ENCODE peak calls at places on chromosomes 7 and 10, in seven cellular contexts. Z is transverse colon, K is GM12865, R is pancreas, O is cardiac fibroblast, B is dorsolateral prefrontal cortex, S is epithelial cell of esophagus. M is an unnamed sample.

GRCh38 chr7:108066486-108066885 is 63.5 kb upstream of the LAMB1 start:
- DNase-seq in Z (no peak), B (no peak), O (peak; percentile 29), K (no peak), R (no peak), S (peak; percentile 88), M (no peak)

GRCh38 chr10:103451871-103452713 is at the start of gene CALHM2:
- DNase-seq in O (peak; percentile 50), R (peak; percentile 83), S (peak; percentile 54), B (peak; percentile 76), Z (peak; percentile 67), K (peak; percentile 67), M (no peak)

GRCh38 chr10:69696073-69696731 is 66.2 kb downstream of the FAM241B start:
- DNase-seq in R (no peak), B (no peak), O (peak; percentile 94), S (peak; percentile 84), K (no peak), Z (no peak), M (peak; percentile 78)

GRCh38 chr7:159015081-159015893 is 129.4 kb downstream of the VIPR2 start:
- DNase-seq in K (no peak), S (no peak), R (peak; percentile 36), B (no peak), O (no peak), Z (peak; percentile 45), M (no peak)

GRCh38 chr7:123712619-123713018 is 36.2 kb downstream of the WASL start:
- DNase-seq in Z (no peak), K (no peak), O (peak; percentile 69), R (no peak), S (no peak), B (no peak), M (peak; percentile 66)

GRCh38 chr10:74156919-74157289 is 5.9 kb downstream of the ADK start:
- DNase-seq in K (peak; percentile 64), Z (peak; percentile 30), S (no peak), O (peak; percentile 22), R (no peak), B (no peak), M (peak; percentile 35)

GRCh38 chr7:29434405-29434804 is 129.2 kb upstream of the PRR15 start:
- DNase-seq in B (no peak), S (no peak), R (no peak), Z (no peak), O (no peak), K (no peak), M (no peak)

GRCh38 chr7:138663741-138664710 is 37.1 kb downstream of the SVOPL start:
- DNase-seq in B (no peak), O (peak; percentile 8), K (no peak), S (peak; percentile 27), Z (peak; percentile 25), R (peak; percentile 58), M (no peak)

GRCh38 chr10:552679-553078 is 136.8 kb downstream of the DIP2C start:
- DNase-seq in R (no peak), Z (no peak), K (no peak), S (no peak), O (no peak), B (no peak), M (no peak)

GRCh38 chr7:87831127-87831526 is 45.0 kb downstream of the SLC25A40 start:
- DNase-seq in O (no peak), R (no peak), Z (no peak), B (no peak), K (no peak), S (no peak), M (no peak)

GRCh38 chr10:124535731-124536495 is 74.3 kb downstream of the LHPP start:
- DNase-seq in S (no peak), R (no peak), K (no peak), B (no peak), Z (no peak), O (no peak), M (no peak)

GRCh38 chr7:105141068-105141467 is 127.1 kb downstream of the KMT2E start:
- DNase-seq in Z (no peak), K (peak; percentile 25), O (peak; percentile 64), B (no peak), R (no peak), S (peak; percentile 40), M (peak; percentile 27)

GRCh38 chr10:7337431-7338171 is 73.2 kb downstream of the SFMBT2 start:
- DNase-seq in B (no peak), O (no peak), Z (no peak), K (peak; percentile 43), R (no peak), S (no peak), M (no peak)

GRCh38 chr7:12244129-12244528 is 33.0 kb downstream of the TMEM106B start:
- DNase-seq in B (no peak), R (peak; percentile 55), Z (peak; percentile 34), S (peak; percentile 31), O (peak; percentile 54), K (peak; percentile 16), M (no peak)

GRCh38 chr7:149459540-149460433 is 1.1 kb downstream of the ZNF777 start:
- DNase-seq in B (no peak), Z (no peak), O (peak; percentile 12), R (peak; percentile 63), K (peak; percentile 48), S (peak; percentile 14), M (no peak)

GRCh38 chr7:130970196-130970595 is 236.2 kb upstream of the KLF14 start:
- DNase-seq in O (no peak), Z (no peak), S (no peak), K (no peak), R (no peak), B (no peak), M (no peak)

GRCh38 chr7:21300692-21301091 is 127.2 kb upstream of the SP4 start:
- DNase-seq in Z (no peak), K (peak; percentile 19), R (no peak), S (no peak), O (no peak), B (no peak), M (no peak)

GRCh38 chr10:114045071-114045737 is 1.5 kb downstream of the ADRB1 start:
- DNase-seq in O (no peak), S (peak; percentile 36), Z (peak; percentile 23), R (peak; percentile 85), K (peak; percentile 38), B (no peak), M (no peak)

GRCh38 chr10:113415246-113415645 is 137.6 kb upstream of the HABP2 start:
- DNase-seq in K (no peak), Z (no peak), O (no peak), S (peak; percentile 54), R (no peak), B (no peak), M (no peak)

GRCh38 chr7:64562246-64562620 is 638 bp downstream of the ZNF680 start:
- DNase-seq in Z (no peak), S (no peak), K (no peak), R (no peak), B (no peak), O (peak; percentile 29), M (no peak)

GRCh38 chr7:64557601-64558322 is 5.1 kb downstream of the ZNF680 start:
- DNase-seq in B (no peak), Z (no peak), K (no peak), S (no peak), O (no peak), R (no peak), M (no peak)

GRCh38 chr7:64559206-64559605 is 3.7 kb downstream of the ZNF680 start:
- DNase-seq in O (peak; percentile 75), Z (no peak), S (peak; percentile 30), B (peak; percentile 56), R (no peak), K (no peak), M (no peak)

GRCh38 chr7:64558323-64558705 is 4.6 kb downstream of the ZNF680 start:
- DNase-seq in S (no peak), Z (no peak), R (no peak), B (no peak), K (no peak), O (no peak), M (no peak)

GRCh38 chr7:64558781-64559180 is 4.1 kb downstream of the ZNF680 start:
- DNase-seq in S (no peak), B (no peak), R (no peak), O (peak; percentile 45), K (no peak), Z (no peak), M (no peak)
- H3K4me3 ChIP-seq in S (no peak overlapping the region), B (no peak overlapping the region), R (no peak overlapping the region), O (no peak overlapping the region), K (no peak overlapping the region), Z (no peak overlapping the region), M (no peak overlapping the region)

GRCh38 chr10:95559466-95559865 is 1.7 kb downstream of the SORBS1 start:
- DNase-seq in B (no peak), R (no peak), S (no peak), Z (no peak), K (no peak), O (no peak), M (no peak)
- H3K4me3 ChIP-seq in B (peak overlapping the region; percentile 97), R (no peak overlapping the region), S (no peak overlapping the region), Z (peak overlapping the region; percentile 61), K (no peak overlapping the region), O (no peak overlapping the region), M (peak overlapping the region; percentile 19)

DNA sequence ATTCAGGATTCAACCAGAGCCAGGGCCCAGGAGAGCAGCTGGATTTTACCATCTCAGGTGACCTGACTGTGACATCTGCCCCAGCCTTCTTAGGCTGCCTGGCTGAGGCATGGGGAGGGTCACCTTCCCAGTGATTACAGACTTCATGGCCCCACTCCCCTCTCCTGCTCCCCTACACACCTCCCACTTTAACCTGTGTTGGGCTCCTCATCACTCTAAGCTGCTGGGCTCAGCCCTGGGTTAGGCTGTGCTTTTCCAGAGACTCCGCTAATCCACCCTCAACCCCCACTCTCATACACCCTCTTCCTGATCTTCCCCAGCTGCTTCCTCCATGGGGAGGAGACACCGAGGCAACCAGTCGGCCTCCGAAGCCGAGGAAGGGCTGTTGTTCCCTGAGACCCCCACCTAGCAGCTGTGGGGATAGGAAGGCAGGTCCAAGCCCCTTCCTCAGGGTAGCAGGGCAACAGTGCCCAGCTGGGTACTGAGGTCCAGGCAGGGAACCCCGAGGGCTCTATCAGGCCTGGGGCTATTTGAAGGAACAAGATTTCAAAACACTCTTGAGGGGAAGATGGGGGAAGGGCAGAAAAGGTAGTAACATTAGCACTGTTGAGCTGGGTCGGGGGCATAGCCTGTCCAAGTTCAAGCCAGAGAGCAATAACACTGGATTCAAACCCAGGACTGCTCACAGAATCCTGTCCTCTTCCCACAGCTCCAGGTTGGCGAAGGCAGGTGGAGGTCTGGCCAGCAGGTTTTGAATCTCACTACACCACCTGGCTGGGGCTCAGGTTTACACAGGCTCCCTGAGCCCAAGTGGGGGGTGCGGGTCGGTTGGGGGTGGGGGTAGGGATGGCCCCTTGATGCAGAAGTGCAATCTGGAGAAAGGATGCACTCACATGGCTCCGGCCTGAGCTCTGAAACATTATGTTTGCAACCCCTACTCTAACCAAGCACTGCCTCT is 1.8 kb downstream of the IMPDH1 start:
- DNase-seq in S (no peak), Z (no peak), K (no peak), R (no peak), O (no peak), B (no peak), M (no peak)
- H3K4me3 ChIP-seq in S (no peak overlapping the region), Z (no peak overlapping the region), K (no peak overlapping the region), R (peak overlapping the region; percentile 63), O (peak overlapping the region; percentile 59), B (no peak overlapping the region), M (no peak overlapping the region)

DNA sequence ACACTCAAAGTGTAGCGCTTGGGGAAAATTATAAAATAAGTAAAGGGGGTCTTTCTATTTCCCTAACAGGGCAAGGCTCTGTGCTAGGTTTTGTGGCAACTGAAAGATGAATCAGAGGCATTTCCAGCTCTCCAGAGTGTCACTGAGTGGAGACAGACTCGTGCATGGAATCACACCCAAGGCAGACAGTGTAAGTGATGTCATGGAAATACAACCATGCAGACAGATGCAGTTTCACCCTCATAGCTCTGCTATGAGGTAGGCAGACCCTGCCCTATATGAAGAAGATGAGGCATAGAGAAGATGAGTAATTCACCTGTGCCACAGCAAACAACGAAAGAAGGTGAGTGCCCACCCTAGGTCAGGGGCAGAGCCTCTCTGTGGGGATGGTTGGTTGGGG is 57.2 kb upstream of the PITRM1 start:
- DNase-seq in S (peak; percentile 62), B (no peak), K (no peak), Z (no peak), R (no peak), O (no peak), M (no peak)
- H3K4me3 ChIP-seq in S (no peak overlapping the region), B (no peak overlapping the region), K (no peak overlapping the region), Z (no peak overlapping the region), R (no peak overlapping the region), O (no peak overlapping the region), M (no peak overlapping the region)